ENCODE peak calls at places on chromosomes 13 and 19, in six cellular contexts. Z is CD8-positive, alpha-beta T cell; M is B cell; S is activated B cell treated with CpG ODN at 0.5 μM for 24 hours; P is fibroblast of lung; O is osteocyte. L is an unnamed sample.

GRCh38 chr13:113333076-113333475 is 30.9 kb downstream of the GRTP1 start:
- DNase-seq in O (no peak), S (no peak), M (no peak), Z (no peak), P (no peak), L (no peak)

GRCh38 chr13:69331245-69331644 is 776.4 kb upstream of the ATXN8OS start:
- DNase-seq in P (no peak), O (no peak), M (no peak), S (no peak), Z (no peak), L (no peak)

GRCh38 chr13:40348096-40348679 is 318.3 kb downstream of the FOXO1 start:
- DNase-seq in S (no peak), O (peak), M (no peak), P (no peak), Z (no peak), L (no peak)

GRCh38 chr13:113064534-113065405 is 40.8 kb upstream of the F7 start:
- DNase-seq in S (no peak), O (no peak), Z (no peak), P (peak), M (no peak), L (no peak)

GRCh38 chr13:78978381-78978998 is 319.5 kb upstream of the OBI1 start:
- DNase-seq in S (no peak), O (no peak), Z (no peak), P (peak), M (peak), L (peak)

GRCh38 chr19:53646144-53646543 is 14.3 kb downstream of the DPRX start:
- DNase-seq in Z (no peak), S (no peak), P (no peak), O (no peak), M (no peak), L (no peak)

GRCh38 chr19:1929051-1929742 is 11.8 kb upstream of the CSNK1G2 start:
- DNase-seq in M (peak), P (peak), Z (peak), O (peak), S (peak), L (peak)

GRCh38 chr13:108919036-108919907 is 289.9 kb downstream of the MYO16 start:
- DNase-seq in O (no peak), P (peak), S (no peak), Z (no peak), M (no peak), L (no peak)

GRCh38 chr13:110923777-110924638 is 9.1 kb upstream of the ANKRD10 start:
- DNase-seq in P (no peak), M (no peak), O (peak), Z (no peak), S (no peak), L (peak)

GRCh38 chr13:102999498-102999897 is 66.7 kb downstream of the SLC10A2 start:
- DNase-seq in M (no peak), Z (no peak), P (no peak), S (no peak), O (no peak), L (no peak)

GRCh38 chr19:3879656-3880055 is 829 bp upstream of the ATCAY start:
- DNase-seq in P (no peak), O (no peak), M (no peak), Z (no peak), S (no peak), L (no peak)

GRCh38 chr13:112859128-112859816 is 109.7 kb upstream of the MCF2L start:
- DNase-seq in S (no peak), P (no peak), O (no peak), Z (no peak), M (no peak), L (no peak)

GRCh38 chr13:100100115-100100879 is 11.4 kb downstream of the PCCA start:
- DNase-seq in M (no peak), Z (no peak), P (peak), O (no peak), S (no peak), L (no peak)

GRCh38 chr19:33804021-33804799 is 7.5 kb downstream of the KCTD15 start:
- DNase-seq in P (peak), O (no peak), S (no peak), M (no peak), Z (no peak), L (no peak)

GRCh38 chr13:72290962-72291681 is 424.1 kb upstream of the DACH1 start:
- DNase-seq in P (peak), M (no peak), O (no peak), Z (no peak), S (no peak), L (no peak)

GRCh38 chr19:49127674-49128544 is 8.6 kb downstream of the PPFIA3 start:
- DNase-seq in P (peak), Z (peak), M (peak), O (peak), S (peak), L (peak)
- TF ChIP-seq CTCF in P (peak), Z (no peak), M (no peak), O (peak), S (no peak), L (no peak)

GRCh38 chr13:83136660-83137059 is 745.6 kb downstream of the SLITRK1 start:
- DNase-seq in P (no peak), Z (no peak), M (no peak), S (no peak), O (no peak), L (no peak)
- TF ChIP-seq CTCF in P (no peak), Z (no peak), M (no peak), S (no peak), O (no peak), L (no peak)

DNA sequence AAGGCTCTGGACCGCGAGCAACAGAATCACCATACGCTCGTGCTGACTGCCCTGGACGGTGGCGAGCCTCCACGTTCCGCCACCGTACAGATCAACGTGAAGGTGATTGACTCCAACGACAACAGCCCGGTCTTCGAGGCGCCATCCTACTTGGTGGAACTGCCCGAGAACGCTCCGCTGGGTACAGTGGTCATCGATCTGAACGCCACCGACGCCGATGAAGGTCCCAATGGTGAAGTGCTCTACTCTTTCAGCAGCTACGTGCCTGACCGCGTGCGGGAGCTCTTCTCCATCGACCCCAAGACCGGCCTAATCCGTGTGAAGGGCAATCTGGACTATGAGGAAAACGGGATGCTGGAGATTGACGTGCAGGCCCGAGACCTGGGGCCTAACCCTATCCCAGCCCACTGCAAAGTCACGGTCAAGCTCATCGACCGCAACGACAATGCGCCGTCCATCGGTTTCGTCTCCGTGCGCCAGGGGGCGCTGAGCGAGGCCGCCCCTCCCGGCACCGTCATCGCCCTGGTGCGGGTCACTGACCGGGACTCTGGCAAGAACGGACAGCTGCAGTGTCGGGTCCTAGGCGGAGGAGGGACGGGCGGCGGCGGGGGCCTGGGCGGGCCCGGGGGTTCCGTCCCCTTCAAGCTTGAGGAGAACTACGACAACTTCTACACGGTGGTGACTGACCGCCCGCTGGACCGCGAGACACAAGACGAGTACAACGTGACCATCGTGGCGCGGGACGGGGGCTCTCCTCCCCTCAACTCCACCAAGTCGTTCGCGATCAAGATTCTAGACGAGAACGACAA is 1.8 kb downstream of the PCDH17 start:
- DNase-seq in S (no peak), P (peak), O (no peak), Z (no peak), M (no peak), L (peak)
- TF ChIP-seq CTCF in S (no peak), P (peak), O (peak), Z (no peak), M (no peak), L (no peak)

DNA sequence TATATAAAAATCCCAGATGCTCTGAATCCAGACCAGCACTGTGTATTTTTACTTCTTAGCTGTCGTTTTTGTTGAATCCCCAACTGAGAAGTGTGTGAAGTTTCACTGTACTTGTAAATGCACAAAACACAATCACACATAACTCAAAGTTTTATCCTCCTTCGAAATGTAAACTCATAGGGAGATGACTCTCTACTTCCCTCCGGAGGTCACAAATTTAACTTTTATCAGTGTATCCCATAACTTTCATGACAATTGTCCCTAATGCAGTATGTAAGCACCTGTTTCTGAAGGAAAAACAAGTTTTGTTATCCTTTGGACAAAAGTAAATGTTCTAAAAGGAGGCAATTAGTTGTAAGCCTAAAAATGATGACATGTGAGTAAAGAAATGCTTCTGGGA is 665.0 kb upstream of the SLITRK6 start:
- DNase-seq in P (peak), Z (no peak), M (no peak), S (no peak), O (no peak), L (no peak)
- TF ChIP-seq CTCF in P (peak), Z (no peak), M (no peak), S (no peak), O (peak), L (no peak)

DNA sequence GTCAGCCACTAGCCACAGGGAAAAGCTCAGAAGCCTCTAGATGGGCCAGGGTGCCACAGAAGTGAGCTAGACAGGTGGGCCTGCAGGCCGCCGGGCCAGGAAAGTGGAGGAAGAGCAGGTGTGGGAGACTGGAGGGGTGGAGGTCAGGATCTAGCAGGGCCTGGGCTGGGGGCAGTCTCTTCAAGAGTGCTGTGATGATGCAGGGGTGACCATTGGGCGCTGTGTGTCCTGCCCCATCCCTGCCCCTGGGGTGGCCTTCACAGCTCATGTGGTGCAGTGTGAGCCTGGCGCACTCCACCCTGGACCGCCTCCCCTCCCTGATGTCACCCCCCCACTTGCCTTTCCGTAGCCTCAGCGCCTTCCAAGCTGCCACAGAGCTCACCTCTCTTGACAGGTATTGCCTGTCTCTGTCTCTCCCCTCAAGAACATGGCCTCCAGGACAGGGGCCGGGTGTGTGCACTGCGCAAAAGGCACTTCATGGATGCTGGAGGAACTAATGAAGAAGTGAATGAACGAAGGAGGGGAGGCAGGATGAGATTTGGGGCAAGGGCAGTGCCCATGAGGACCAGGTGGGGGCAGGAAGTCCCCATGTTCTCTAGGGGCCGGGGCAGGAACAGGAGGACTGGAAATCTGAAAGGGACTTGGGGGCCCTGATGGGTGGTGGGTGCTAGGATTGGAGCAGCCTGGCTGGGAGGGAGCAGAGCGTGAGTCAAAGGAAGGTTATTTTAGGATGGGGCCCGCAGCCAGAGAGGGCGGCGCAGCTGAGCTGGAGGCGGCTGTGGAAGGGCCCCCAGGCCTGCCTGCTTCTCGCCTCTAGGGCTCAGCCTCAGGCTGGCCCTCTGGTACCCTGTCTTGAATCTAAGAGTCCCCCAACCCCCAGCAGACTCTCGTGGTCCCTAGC is 6.6 kb downstream of the SSBP4 start:
- DNase-seq in Z (peak), M (no peak), O (no peak), P (peak), S (no peak), L (no peak)
- TF ChIP-seq CTCF in Z (no peak), M (no peak), O (no peak), P (no peak), S (no peak), L (no peak)

DNA sequence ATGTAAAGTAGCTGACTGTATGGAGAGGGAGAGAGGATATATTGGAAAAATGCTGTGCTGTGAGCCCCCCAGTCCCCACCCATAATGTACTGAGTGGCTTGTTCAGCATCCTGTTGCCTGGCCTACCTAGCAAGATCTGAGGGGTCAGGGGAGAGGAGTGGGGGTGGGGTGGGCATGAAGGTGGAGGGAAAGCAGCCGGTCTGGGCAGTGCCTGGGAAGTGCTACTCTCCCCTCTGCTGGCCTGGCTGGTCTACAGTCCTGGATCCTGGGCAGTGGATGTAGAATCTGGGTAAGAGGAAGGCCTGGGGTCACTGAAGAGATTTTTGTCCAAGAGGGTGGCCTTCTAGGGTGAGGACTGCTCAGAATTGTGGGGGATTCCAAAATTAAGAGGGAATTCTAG is 210.5 kb downstream of the PDS5B start:
- DNase-seq in Z (no peak), S (no peak), M (no peak), P (no peak), O (no peak), L (no peak)
- TF ChIP-seq CTCF in Z (no peak), S (no peak), M (no peak), P (no peak), O (no peak), L (no peak)

GRCh38 chr13:34941835-34942731 is at the start of gene NBEA:
- DNase-seq in Z (peak), M (peak), P (peak), O (peak), S (peak), L (peak)
- TF ChIP-seq CTCF in Z (no peak), M (peak), P (peak), O (peak), S (no peak), L (no peak)

GRCh38 chr19:28980236-28980868 is 232.6 kb downstream of the UQCRFS1 start:
- DNase-seq in P (no peak), Z (no peak), O (no peak), S (no peak), M (no peak), L (no peak)
- TF ChIP-seq CTCF in P (peak), Z (no peak), O (peak), S (no peak), M (no peak), L (no peak)

L was measured in GM13976.